ENCODE peak calls at places on chromosomes 13 and 19, in five cellular contexts. Q is testis; B is T-helper 1 cell; X is heart right ventricle; W is effector CD4-positive, alpha-beta T cell. F is an unnamed sample.

GRCh38 chr19:11399667-11400066 is 15.6 kb upstream of the EPOR start:
- DNase-seq in Q (no peak), W (no peak), X (no peak), B (no peak), F (no peak)

GRCh38 chr19:49921871-49922755 is 6.9 kb upstream of the ATF5 start:
- DNase-seq in X (no peak), W (no peak), Q (no peak), B (no peak), F (no peak)

GRCh38 chr13:37141011-37141410 is 35.5 kb upstream of the CSNK1A1L start:
- DNase-seq in Q (no peak), X (no peak), W (no peak), B (no peak), F (no peak)

GRCh38 chr19:19404879-19405860 is at the start of gene GATAD2A:
- DNase-seq in B (peak), W (peak), X (peak), Q (peak), F (peak)

GRCh38 chr13:62119739-62120700 is 704.4 kb upstream of the PCDH20 start:
- DNase-seq in Q (no peak), B (no peak), X (no peak), W (no peak), F (no peak)

GRCh38 chr19:48595833-48596232 is 10.7 kb upstream of the SPACA4 start:
- DNase-seq in X (no peak), Q (no peak), W (no peak), B (no peak), F (no peak)

GRCh38 chr19:29873024-29873800 is 61.4 kb downstream of the CCNE1 start:
- DNase-seq in W (peak), Q (peak), X (peak), B (peak), F (peak)

GRCh38 chr19:21626091-21626490 is 120.7 kb downstream of the ZNF429 start:
- DNase-seq in W (no peak), B (no peak), X (no peak), Q (no peak), F (no peak)

F was measured in T-helper 9 cell.